ENCODE peak calls at places on chromosomes 16 and 17, in eight cellular contexts. F, X, C, A, B, L, Y and Q are unnamed samples. For H3K36me3 and H3K9me3, the result is how much of the 10 kb centered on the place peaks cover.

GRCh38 chr16:74580828-74581227 is 26.1 kb downstream of the GLG1 start:
- DNase-seq in X (no peak), C (no peak), L (no peak), Y (no peak), F (no peak), B (no peak), A (no peak), Q (no peak)

GRCh38 chr17:4944163-4944553 is 4.1 kb downstream of the RNF167 start:
- DNase-seq in C (no peak), B (no peak), L (no peak), X (peak), A (no peak), Y (peak), F (no peak), Q (no peak)

GRCh38 chr17:41004397-41004796 is 4.5 kb downstream of the KRTAP3-1 start:
- DNase-seq in Y (no peak), F (no peak), C (no peak), X (no peak), L (no peak), B (no peak), A (no peak), Q (no peak)

GRCh38 chr17:65785109-65785508 is 223.7 kb upstream of the AXIN2 start:
- DNase-seq in A (no peak), Y (no peak), C (peak), L (no peak), B (no peak), X (no peak), F (no peak), Q (no peak)

GRCh38 chr17:30819941-30820705 is 4.4 kb downstream of the CRLF3 start:
- DNase-seq in L (no peak), Y (no peak), B (no peak), F (no peak), X (no peak), C (peak), A (no peak), Q (no peak)

GRCh38 chr17:55004484-55004883 is 35.9 kb downstream of the STXBP4 start:
- DNase-seq in L (no peak), F (no peak), X (no peak), A (no peak), C (no peak), B (no peak), Y (no peak), Q (no peak)

GRCh38 chr16:73093146-73094144 is 45.5 kb upstream of the ZFHX3 start:
- DNase-seq in Y (no peak), B (peak), L (no peak), F (no peak), C (peak), X (no peak), A (peak), Q (no peak)

GRCh38 chr16:82344157-82344556 is 174.1 kb upstream of the MPHOSPH6 start:
- DNase-seq in X (no peak), C (no peak), Y (no peak), B (no peak), L (no peak), F (no peak), A (no peak), Q (peak)

GRCh38 chr17:20263595-20263994 is 203.7 kb downstream of the LGALS9B start:
- DNase-seq in A (no peak), C (peak), Y (no peak), X (no peak), B (no peak), L (no peak), F (no peak), Q (no peak)

GRCh38 chr16:2297506-2297860 is 29.6 kb upstream of the RNPS1 start:
- DNase-seq in B (no peak), L (no peak), C (no peak), A (no peak), X (no peak), F (no peak), Y (no peak), Q (no peak)

GRCh38 chr16:73095885-73096341 is 48.0 kb upstream of the ZFHX3 start:
- DNase-seq in B (no peak), F (no peak), A (no peak), Y (no peak), X (no peak), L (no peak), C (no peak), Q (no peak)

GRCh38 chr17:5419959-5420653 is at the start of gene RPAIN:
- DNase-seq in Y (peak), F (peak), L (peak), B (peak), A (peak), X (peak), C (peak), Q (peak)

GRCh38 chr17:77145635-77146632 is 5.2 kb downstream of the SEC14L1 start:
- DNase-seq in F (peak), C (peak), A (peak), B (peak), X (no peak), L (no peak), Y (peak), Q (no peak)

GRCh38 chr16:27449434-27450188 is 47.6 kb downstream of the IL21R start:
- DNase-seq in X (peak), L (peak), Y (peak), A (no peak), C (no peak), F (no peak), B (no peak), Q (no peak)

GRCh38 chr17:10737168-10737622 is 7.4 kb upstream of the TMEM220 start:
- DNase-seq in L (no peak), Y (peak), C (peak), A (peak), X (peak), F (peak), B (peak), Q (no peak)

GRCh38 chr16:57138281-57138935 is 46.0 kb downstream of the CPNE2 start:
- DNase-seq in L (no peak), A (no peak), F (no peak), B (no peak), X (no peak), Y (no peak), C (no peak), Q (no peak)

GRCh38 chr16:24652209-24652712 is 77.2 kb upstream of the TNRC6A start:
- DNase-seq in X (no peak), C (no peak), A (no peak), Y (no peak), F (no peak), B (no peak), L (no peak), Q (no peak)

GRCh38 chr17:71316498-71316897 is 804.3 kb upstream of the SOX9 start:
- DNase-seq in F (no peak), L (no peak), B (no peak), Y (no peak), A (no peak), X (no peak), C (no peak), Q (no peak)

GRCh38 chr17:52678211-52678610 is 519.7 kb upstream of the CA10 start:
- DNase-seq in A (no peak), B (no peak), C (no peak), Y (no peak), X (no peak), L (no peak), F (no peak), Q (no peak)

GRCh38 chr16:80691111-80691761 is 113.2 kb downstream of the CDYL2 start:
- DNase-seq in C (peak), X (no peak), Y (no peak), A (no peak), B (no peak), F (no peak), L (no peak), Q (no peak)

GRCh38 chr17:82416771-82417170 is 1.4 kb upstream of the HEXD start:
- DNase-seq in A (no peak), L (no peak), C (no peak), F (no peak), B (no peak), X (no peak), Y (no peak), Q (no peak)

GRCh38 chr17:61335845-61336655 is 63.6 kb upstream of the TBX2 start:
- DNase-seq in B (no peak), X (no peak), F (peak), A (peak), C (peak), Y (no peak), L (no peak), Q (no peak)

GRCh38 chr16:4330277-4330882 is 14.5 kb downstream of the GLIS2 start:
- DNase-seq in B (peak), X (peak), A (peak), C (peak), Y (peak), F (peak), L (peak), Q (no peak)

GRCh38 chr16:56246051-56246817 is 54.9 kb downstream of the GNAO1 start:
- DNase-seq in X (no peak), A (peak), L (no peak), F (no peak), Y (no peak), B (no peak), C (peak), Q (no peak)

GRCh38 chr16:27174007-27174406 is 29.3 kb upstream of the KDM8 start:
- DNase-seq in L (no peak), X (peak), F (no peak), Y (peak), A (no peak), C (no peak), B (no peak), Q (no peak)

GRCh38 chr16:54283735-54284318 is 2.8 kb downstream of the IRX3 start:
- DNase-seq in F (no peak), X (no peak), A (no peak), Y (no peak), B (no peak), L (no peak), C (no peak), Q (no peak)

GRCh38 chr16:48446534-48446920 is 61.3 kb upstream of the SIAH1 start:
- DNase-seq in Y (no peak), C (no peak), A (peak), F (no peak), B (no peak), X (no peak), L (no peak), Q (no peak)

GRCh38 chr16:50396770-50397525 is 28.2 kb upstream of the BRD7 start:
- DNase-seq in A (peak), C (peak), Y (no peak), L (no peak), F (no peak), B (no peak), X (no peak), Q (no peak)

GRCh38 chr17:47810901-47811635 is 10.5 kb downstream of the OSBPL7 start:
- DNase-seq in F (peak), Y (peak), A (no peak), L (no peak), X (no peak), B (peak), C (no peak), Q (no peak)

GRCh38 chr17:63919311-63919723 is 678 bp upstream of the GH1 start:
- DNase-seq in B (peak), Y (peak), A (peak), F (peak), C (peak), X (peak), L (peak), Q (no peak)

GRCh38 chr17:15909481-15909991 is 35.4 kb upstream of the ADORA2B start:
- DNase-seq in C (no peak), F (no peak), L (no peak), B (no peak), X (no peak), A (no peak), Y (no peak), Q (no peak)

GRCh38 chr16:84884311-84885023 is 64.7 kb downstream of the CRISPLD2 start:
- DNase-seq in B (no peak), F (no peak), A (no peak), X (no peak), C (no peak), L (no peak), Y (no peak), Q (no peak)

GRCh38 chr16:49664221-49665215 is 191.4 kb downstream of the ZNF423 start:
- DNase-seq in A (no peak), X (no peak), C (no peak), Y (no peak), L (no peak), B (peak), F (peak), Q (no peak)

GRCh38 chr17:20008242-20009051 is 712 bp upstream of the SPECC1 start:
- DNase-seq in Y (peak), A (peak), L (no peak), F (no peak), X (no peak), C (no peak), B (peak), Q (no peak)

GRCh38 chr16:58614212-58614611 is 15.4 kb downstream of the CNOT1 start:
- DNase-seq in A (peak), F (no peak), L (no peak), X (no peak), Y (no peak), B (no peak), C (peak), Q (no peak)

GRCh38 chr16:56518435-56518834 is 1.4 kb downstream of the BBS2 start:
- DNase-seq in Y (no peak), A (peak), L (no peak), C (no peak), B (no peak), F (no peak), X (no peak), Q (no peak)

GRCh38 chr17:33832295-33832694 is 422.8 kb upstream of the CCL2 start:
- DNase-seq in Y (no peak), C (no peak), X (no peak), B (no peak), L (no peak), A (no peak), F (no peak), Q (no peak)

DNA sequence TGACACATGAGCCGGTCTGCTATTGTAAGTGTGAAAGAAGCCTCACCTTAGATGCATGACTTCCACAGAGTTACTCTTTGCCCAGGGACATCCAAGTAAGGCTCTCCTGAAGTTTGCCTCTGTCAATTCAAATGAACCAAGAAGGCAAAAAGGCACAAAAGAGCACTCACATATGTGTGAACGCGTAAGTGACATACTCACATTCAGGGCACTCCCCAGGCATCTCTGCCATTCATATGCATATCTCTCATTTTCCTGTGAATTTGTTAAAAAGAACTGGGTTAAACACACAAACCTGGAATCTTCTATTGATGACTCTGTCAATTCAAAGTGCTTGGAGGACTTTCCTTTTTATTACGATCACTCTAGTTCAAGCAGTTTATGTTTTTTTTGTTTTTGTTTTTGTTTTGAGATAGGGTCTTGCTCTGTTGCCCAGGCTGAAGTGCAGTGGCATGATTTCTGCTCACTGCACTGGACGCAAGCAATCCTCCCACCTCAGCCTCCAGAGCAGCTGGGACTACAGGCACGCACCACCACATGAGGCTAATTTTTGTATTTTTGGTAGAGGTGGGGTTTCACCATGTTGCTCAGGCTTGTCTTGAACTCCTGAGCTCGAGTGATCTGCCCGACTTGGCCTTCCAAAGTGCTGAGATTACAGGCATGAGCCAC is 49.4 kb downstream of the DUSP14 start:
- DNase-seq in F (no peak), Y (no peak), X (no peak), C (no peak), L (no peak), B (no peak), A (no peak), Q (no peak)
- H3K36me3 ChIP-seq in F (under half), Y (under half), X (half or more), C (half or more), L (half or more), B (under half), A (half or more), Q (under half)

GRCh38 chr16:35452471-35452870 is 1993.1 kb downstream of the TP53TG3F start:
- DNase-seq in B (no peak), L (no peak), A (no peak), F (no peak), Y (no peak), C (no peak), X (no peak), Q (no peak)
- H3K9me3 ChIP-seq in B (under half), L (under half), A (under half), F (under half), Y (under half), C (under half), X (half or more), Q (under half)

GRCh38 chr17:50697076-50697475 is 10.6 kb downstream of the ANKRD40 start:
- DNase-seq in F (no peak), L (no peak), X (no peak), A (no peak), C (no peak), B (no peak), Y (no peak), Q (no peak)
- H3K36me3 ChIP-seq in F (under half), L (under half), X (under half), A (half or more), C (under half), B (under half), Y (under half), Q (under half)

DNA sequence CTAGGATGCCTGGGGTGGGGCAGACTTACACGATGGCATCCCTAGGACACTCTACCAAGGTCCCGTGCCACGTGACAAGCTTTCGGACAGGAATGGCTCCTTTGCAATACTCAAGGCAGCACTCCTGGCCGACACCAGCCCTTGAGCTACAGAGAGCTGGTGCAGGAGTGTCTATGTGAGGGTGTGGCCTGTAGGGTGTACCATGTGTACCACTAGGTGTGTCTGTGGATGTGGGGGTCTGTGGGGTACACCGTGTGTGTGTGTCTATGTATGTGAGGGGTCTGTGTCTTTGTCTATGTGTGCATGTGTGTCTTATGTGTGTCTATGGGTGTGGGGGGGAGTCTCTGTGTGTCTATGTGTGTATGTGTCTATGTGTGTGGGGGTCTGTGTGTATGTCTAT is 1.9 kb upstream of the TLE7 start:
- DNase-seq in F (no peak), A (no peak), X (no peak), L (no peak), C (no peak), B (no peak), Y (no peak), Q (no peak)
- H3K9me3 ChIP-seq in F (under half), A (under half), X (under half), L (under half), C (half or more), B (under half), Y (under half), Q (under half)

DNA sequence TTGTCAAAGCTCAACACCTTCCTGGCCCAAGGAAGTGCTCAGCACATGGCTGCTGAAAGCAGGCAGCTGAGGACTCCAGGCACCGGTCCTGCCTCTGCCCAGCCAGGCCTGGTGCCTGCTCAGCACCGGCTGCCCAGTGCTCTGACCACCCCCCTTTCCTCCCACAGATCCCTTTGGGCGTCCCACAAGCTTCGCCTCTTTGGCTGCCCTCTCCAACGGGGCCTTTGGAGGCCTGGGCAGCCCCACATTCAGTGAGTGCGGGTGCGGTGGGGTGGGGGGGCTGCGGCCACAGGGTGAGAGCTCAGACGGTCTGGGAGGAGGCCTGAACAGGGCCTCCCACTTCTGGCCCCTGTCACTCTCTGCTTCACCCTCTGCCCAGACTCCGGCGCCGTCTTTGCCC is 10.2 kb downstream of the FBRS start:
- DNase-seq in Y (no peak), F (no peak), X (no peak), L (no peak), B (no peak), A (no peak), C (no peak), Q (no peak)
- H3K36me3 ChIP-seq in Y (under half), F (under half), X (under half), L (half or more), B (under half), A (half or more), C (half or more), Q (under half)

GRCh38 chr17:27066315-27066714 is 227.6 kb upstream of the WSB1 start:
- DNase-seq in X (no peak), F (no peak), L (no peak), C (no peak), Y (no peak), B (no peak), A (no peak), Q (no peak)

GRCh38 chr17:27072885-27073284 is 221.0 kb upstream of the WSB1 start:
- DNase-seq in B (no peak), F (no peak), L (no peak), Y (no peak), X (no peak), A (no peak), C (no peak), Q (no peak)

GRCh38 chr17:27070836-27071235 is 223.1 kb upstream of the WSB1 start:
- DNase-seq in Y (no peak), A (no peak), L (no peak), B (no peak), C (no peak), X (no peak), F (no peak), Q (no peak)

GRCh38 chr17:27065588-27065987 is 228.3 kb upstream of the WSB1 start:
- DNase-seq in X (no peak), L (no peak), A (no peak), F (no peak), C (no peak), B (no peak), Y (no peak), Q (no peak)

DNA sequence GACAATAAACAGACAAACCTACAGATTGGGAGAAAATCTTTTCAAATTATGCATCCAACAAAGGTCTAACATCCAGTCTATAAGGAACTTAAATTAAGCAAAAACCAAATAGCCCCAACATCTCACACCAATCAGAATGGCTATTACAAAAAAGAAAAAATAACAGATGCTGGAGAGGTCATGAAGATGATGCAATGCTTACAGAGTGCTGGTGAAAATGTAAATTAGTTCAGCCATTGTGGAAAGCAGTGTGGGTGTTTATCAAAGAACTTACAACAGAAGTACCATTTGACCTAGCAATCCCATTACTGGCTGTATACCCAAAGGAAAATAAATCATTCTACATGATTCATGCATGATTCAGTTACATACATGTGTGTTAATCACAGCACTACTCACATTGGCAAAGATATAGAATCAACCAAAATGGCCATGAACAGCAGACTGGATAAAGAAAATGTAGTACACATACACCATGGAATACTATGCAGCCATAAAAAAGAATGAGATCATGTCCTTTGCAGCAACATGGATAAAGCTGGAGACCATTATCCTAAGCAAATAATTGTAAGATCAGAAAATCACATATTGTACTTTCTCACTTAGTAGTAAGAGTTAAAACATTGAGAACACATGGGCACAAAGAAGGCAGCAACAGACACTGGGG is 223.9 kb upstream of the WSB1 start:
- DNase-seq in X (no peak), B (no peak), F (no peak), Y (no peak), L (no peak), C (no peak), A (no peak), Q (no peak)
- H3K9me3 ChIP-seq in X (under half), B (under half), F (under half), Y (under half), L (under half), C (under half), A (under half), Q (under half)

DNA sequence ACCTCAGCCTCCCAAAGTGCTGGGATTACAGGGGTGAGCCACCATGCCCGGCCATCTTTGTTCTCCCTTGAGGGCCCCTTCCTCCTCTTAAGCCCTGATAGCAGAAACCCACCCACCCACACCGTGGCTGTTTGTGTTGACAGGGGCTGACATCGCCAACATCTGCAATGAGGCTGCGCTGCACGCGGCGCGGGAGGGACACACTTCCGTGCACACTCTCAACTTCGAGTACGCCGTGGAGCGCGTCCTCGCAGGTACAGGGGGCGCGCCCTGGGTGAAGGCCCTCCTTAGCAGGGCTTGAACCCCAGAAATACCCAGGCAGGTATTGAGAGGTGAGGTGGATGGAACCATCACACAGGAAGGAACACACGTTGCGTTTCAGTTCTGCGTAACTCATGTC is 12.6 kb upstream of the RPL13 start:
- DNase-seq in X (no peak), C (no peak), B (no peak), A (no peak), F (no peak), Y (no peak), L (no peak), Q (no peak)
- H3K36me3 ChIP-seq in X (under half), C (half or more), B (under half), A (under half), F (under half), Y (under half), L (under half), Q (under half)